ENCODE peak calls at places on chromosome X, in six cellular contexts. One of them, this sample, is unnamed.

GRCh38 chrX:54248309-54248708 is 65.3 kb upstream of the FAM120C start:
- DNase-seq in tibial nerve: no peak
- DNase-seq in DMS79 treated with DMSO at 0.1 percent for 48 hours: peak; percentile 1
- DNase-seq in EL: no peak
- DNase-seq in stromal cell of bone marrow: peak; percentile 5
- DNase-seq in neural crest cell: no peak
- DNase-seq in this sample: no peak

GRCh38 chrX:129540068-129540653 is at the start of gene OCRL:
- DNase-seq in neural crest cell: peak; percentile 86
- DNase-seq in tibial nerve: peak; percentile 35
- DNase-seq in DMS79 treated with DMSO at 0.1 percent for 48 hours: peak; percentile 24
- DNase-seq in EL: peak; percentile 62
- DNase-seq in stromal cell of bone marrow: no peak
- DNase-seq in this sample: peak; percentile 66

GRCh38 chrX:119376312-119376711 is 22.8 kb upstream of the SLC25A43 start:
- DNase-seq in neural crest cell: no peak
- DNase-seq in tibial nerve: no peak
- DNase-seq in EL: no peak
- DNase-seq in DMS79 treated with DMSO at 0.1 percent for 48 hours: no peak
- DNase-seq in stromal cell of bone marrow: no peak
- DNase-seq in this sample: no peak

GRCh38 chrX:129540725-129541184 is 696 bp downstream of the OCRL start:
- DNase-seq in EL: no peak
- DNase-seq in tibial nerve: no peak
- DNase-seq in DMS79 treated with DMSO at 0.1 percent for 48 hours: no peak
- DNase-seq in stromal cell of bone marrow: no peak
- DNase-seq in neural crest cell: no peak
- DNase-seq in this sample: no peak

GRCh38 chrX:136496768-136497555 is 430 bp upstream of the HTATSF1 start:
- DNase-seq in neural crest cell: peak; percentile 64
- DNase-seq in DMS79 treated with DMSO at 0.1 percent for 48 hours: peak; percentile 62
- DNase-seq in stromal cell of bone marrow: peak; percentile 76
- DNase-seq in tibial nerve: peak; percentile 65
- DNase-seq in EL: peak; percentile 86
- DNase-seq in this sample: peak; percentile 83

GRCh38 chrX:14936561-14936960 is 63.3 kb downstream of the MOSPD2 start:
- DNase-seq in stromal cell of bone marrow: peak; percentile 35
- DNase-seq in neural crest cell: no peak
- DNase-seq in EL: peak; percentile 78
- DNase-seq in DMS79 treated with DMSO at 0.1 percent for 48 hours: no peak
- DNase-seq in tibial nerve: no peak
- DNase-seq in this sample: no peak

GRCh38 chrX:36431819-36432218 is 512.3 kb downstream of the CFAP47 start:
- DNase-seq in neural crest cell: no peak
- DNase-seq in tibial nerve: no peak
- DNase-seq in DMS79 treated with DMSO at 0.1 percent for 48 hours: no peak
- DNase-seq in stromal cell of bone marrow: peak; percentile 1
- DNase-seq in EL: peak; percentile 80
- DNase-seq in this sample: no peak

GRCh38 chrX:84108589-84108988 is 79.4 kb downstream of the RPS6KA6 start:
- DNase-seq in DMS79 treated with DMSO at 0.1 percent for 48 hours: no peak
- DNase-seq in neural crest cell: no peak
- DNase-seq in stromal cell of bone marrow: no peak
- DNase-seq in EL: no peak
- DNase-seq in tibial nerve: no peak
- DNase-seq in this sample: no peak

GRCh38 chrX:119155416-119156035 is 27.9 kb upstream of the KIAA1210 start:
- DNase-seq in DMS79 treated with DMSO at 0.1 percent for 48 hours: no peak
- DNase-seq in EL: peak; percentile 39
- DNase-seq in tibial nerve: no peak
- DNase-seq in stromal cell of bone marrow: peak; percentile 71
- DNase-seq in neural crest cell: no peak
- DNase-seq in this sample: no peak

GRCh38 chrX:24019448-24019847 is 7.5 kb downstream of the KLHL15 start:
- DNase-seq in neural crest cell: no peak
- DNase-seq in tibial nerve: no peak
- DNase-seq in stromal cell of bone marrow: no peak
- DNase-seq in EL: no peak
- DNase-seq in DMS79 treated with DMSO at 0.1 percent for 48 hours: no peak
- DNase-seq in this sample: no peak